ENCODE peak calls at places on chromosomes 13 and 19, in six cellular contexts. A, G, M, K, T and D are unnamed samples.

GRCh38 chr13:100535401-100536135 is 53.0 kb downstream of the GGACT start:
- DNase-seq in A (no peak), G (no peak), M (no peak), K (no peak), T (no peak), D (no peak)

GRCh38 chr13:23715762-23716235 is 145.6 kb downstream of the TNFRSF19 start:
- DNase-seq in A (no peak), G (no peak), M (no peak), K (no peak), T (peak; percentile 36), D (no peak)

GRCh38 chr13:72166102-72166660 is 299.2 kb upstream of the DACH1 start:
- DNase-seq in A (no peak), G (no peak), M (no peak), K (no peak), T (no peak), D (no peak)

GRCh38 chr19:52566588-52566987 is 3.5 kb upstream of the ZNF701 start:
- DNase-seq in A (no peak), G (no peak), M (peak; percentile 84), K (no peak), T (no peak), D (no peak)

GRCh38 chr19:12065100-12065538 is 588 bp downstream of the ZNF844 start:
- DNase-seq in A (peak; percentile 16), G (no peak), M (peak; percentile 38), K (no peak), T (peak; percentile 32), D (peak; percentile 36)

GRCh38 chr19:10019246-10019645 is 6.0 kb downstream of the RDH8 start:
- DNase-seq in A (no peak), G (no peak), M (no peak), K (no peak), T (no peak), D (no peak)

GRCh38 chr13:109213714-109214113 is 572.7 kb downstream of the IRS2 start:
- DNase-seq in A (no peak), G (no peak), M (no peak), K (no peak), T (no peak), D (no peak)

GRCh38 chr19:1854032-1854541 is 5.8 kb upstream of the REXO1 start:
- DNase-seq in A (no peak), G (no peak), M (no peak), K (no peak), T (peak; percentile 11), D (no peak)

GRCh38 chr13:102799544-102800144 is 725 bp downstream of the BIVM start:
- DNase-seq in A (peak; percentile 26), G (no peak), M (peak; percentile 5), K (peak; percentile 51), T (peak; percentile 28), D (no peak)

GRCh38 chr13:106617561-106617960 is 49.6 kb upstream of the ARGLU1 start:
- DNase-seq in A (no peak), G (no peak), M (peak; percentile 39), K (no peak), T (no peak), D (no peak)

GRCh38 chr19:54209058-54209747 is 8.5 kb downstream of the RPS9 start:
- DNase-seq in A (no peak), G (no peak), M (no peak), K (peak; percentile 45), T (no peak), D (peak; percentile 46)

GRCh38 chr19:54209748-54210494 is 9.3 kb downstream of the RPS9 start:
- DNase-seq in A (peak; percentile 93), G (peak; percentile 83), M (peak; percentile 98), K (peak; percentile 92), T (peak; percentile 99), D (peak; percentile 94)

GRCh38 chr19:54206831-54207177 is 6.1 kb downstream of the RPS9 start:
- DNase-seq in A (no peak), G (no peak), M (no peak), K (no peak), T (no peak), D (no peak)

GRCh38 chr19:54208784-54209057 is 8.1 kb downstream of the RPS9 start:
- DNase-seq in A (no peak), G (no peak), M (no peak), K (no peak), T (no peak), D (no peak)

GRCh38 chr19:54207908-54208783 is 7.5 kb downstream of the RPS9 start:
- DNase-seq in A (peak; percentile 72), G (peak; percentile 54), M (peak; percentile 78), K (peak; percentile 62), T (peak; percentile 86), D (peak; percentile 82)
- TF ChIP-seq POLR2A in A (peak; percentile 44), G (no peak), M (peak; percentile 17), K (peak; percentile 45), T (peak; percentile 61), D (peak; percentile 29)

DNA sequence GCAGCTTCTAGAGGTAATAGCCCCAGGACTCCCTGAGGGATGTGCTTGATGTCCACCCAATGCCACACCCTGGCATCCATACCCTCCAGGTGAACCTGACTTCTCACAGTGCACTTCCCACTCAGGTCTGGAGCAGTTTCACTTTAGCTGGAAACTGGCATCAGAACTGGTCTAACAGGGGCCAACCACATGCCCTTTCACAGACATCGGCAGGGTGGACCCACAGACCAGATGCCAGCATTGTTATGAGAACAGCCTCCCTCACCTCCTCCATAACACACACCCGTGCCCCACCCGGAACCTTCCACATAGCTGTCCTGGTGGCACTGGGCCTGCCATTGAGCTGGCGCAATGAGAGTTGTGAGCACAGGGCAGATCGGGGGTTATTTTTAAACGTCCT is 77.4 kb upstream of the GPR12 start:
- DNase-seq in A (no peak), G (no peak), M (no peak), K (no peak), T (no peak), D (no peak)
- H3K27me3 ChIP-seq in A (peaks cover 6% of the 10 kb centered on the region), G (no peaks in the 10 kb centered on the region), M (peaks cover 3% of the 10 kb centered on the region), K (no peaks in the 10 kb centered on the region), T (no peaks in the 10 kb centered on the region), D (no peaks in the 10 kb centered on the region)

DNA sequence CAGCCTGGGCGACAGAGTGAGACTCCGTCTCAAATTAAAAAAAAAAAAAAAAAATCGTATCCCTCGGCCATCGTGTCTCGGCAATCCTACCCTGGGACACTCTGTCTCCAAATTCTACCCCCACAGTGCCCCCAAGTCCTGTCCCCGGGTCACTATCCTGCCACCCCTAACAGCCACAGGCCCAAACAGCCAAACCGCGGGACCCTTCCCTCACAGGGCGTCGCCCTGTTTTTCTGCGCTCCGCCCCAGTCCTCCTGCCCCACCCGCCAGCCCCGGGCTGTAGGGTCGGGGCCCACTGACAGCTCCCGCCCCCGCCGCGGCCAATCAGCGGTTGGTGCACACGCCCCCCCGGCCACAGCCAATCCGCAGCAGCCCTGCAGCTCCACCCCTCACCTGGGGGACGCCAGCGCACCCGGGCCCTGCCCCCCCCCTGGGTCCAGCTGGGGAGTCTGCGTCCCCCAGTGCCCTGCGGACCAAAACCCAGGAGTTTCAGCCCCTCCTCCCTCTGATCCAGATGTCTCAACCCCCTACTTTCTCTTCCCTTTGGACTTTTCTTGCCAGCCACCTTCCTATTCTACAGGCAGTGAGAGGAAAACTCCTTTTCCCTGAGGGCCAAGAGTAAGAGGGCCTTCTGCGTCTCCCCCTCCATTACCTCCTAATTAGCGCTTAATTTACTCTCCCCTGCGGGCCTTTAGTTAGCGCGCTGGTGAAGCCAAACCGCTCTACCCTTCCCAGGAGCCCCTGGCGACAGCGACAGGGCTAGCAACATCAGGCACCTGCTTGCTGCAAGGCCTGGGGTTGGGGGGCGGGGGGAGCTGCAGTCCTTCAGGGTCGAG is 1.5 kb upstream of the BCAT2 start:
- DNase-seq in A (peak; percentile 93), G (peak; percentile 95), M (peak; percentile 13), K (peak; percentile 91), T (peak; percentile 97), D (peak; percentile 98)
- TF ChIP-seq POLR2A in A (peak; percentile 84), G (peak; percentile 87), M (no peak), K (peak; percentile 68), T (peak; percentile 97), D (peak; percentile 90)

GRCh38 chr13:112103971-112104872 is 37.3 kb downstream of the SOX1 start:
- DNase-seq in A (no peak), G (no peak), M (no peak), K (no peak), T (no peak), D (no peak)

GRCh38 chr13:112102243-112102642 is 35.3 kb downstream of the SOX1 start:
- DNase-seq in A (no peak), G (no peak), M (no peak), K (no peak), T (no peak), D (no peak)

GRCh38 chr13:112098699-112099098 is 31.8 kb downstream of the SOX1 start:
- DNase-seq in A (no peak), G (no peak), M (no peak), K (no peak), T (no peak), D (no peak)

GRCh38 chr13:112103260-112103843 is 36.4 kb downstream of the SOX1 start:
- DNase-seq in A (no peak), G (no peak), M (no peak), K (no peak), T (no peak), D (no peak)

DNA sequence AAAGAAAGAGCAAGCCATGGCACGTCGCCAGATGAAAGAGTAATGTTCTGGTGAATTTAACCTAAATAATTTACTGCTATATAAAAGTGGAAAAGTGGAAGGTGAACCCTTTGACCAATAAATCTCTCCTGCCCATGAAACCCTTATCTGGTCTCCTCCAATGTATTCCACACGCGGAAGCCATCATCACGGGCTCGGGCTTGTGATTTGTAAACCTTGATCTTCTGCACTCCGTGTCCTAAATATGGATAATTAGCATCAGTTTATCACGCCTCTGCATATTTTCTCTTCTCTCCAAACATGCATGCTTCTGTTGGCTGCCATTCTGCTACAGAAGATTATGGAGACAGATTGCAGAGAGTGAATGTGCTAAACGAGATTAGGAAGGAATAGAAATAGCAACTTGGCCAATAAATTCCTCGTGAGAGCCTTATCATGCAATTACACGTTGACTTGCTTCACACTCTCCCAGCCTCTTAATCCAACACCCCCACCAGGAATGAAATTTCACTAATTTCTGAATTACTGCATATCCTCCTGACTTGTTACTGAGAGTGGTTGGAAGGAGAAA is 34.5 kb downstream of the SOX1 start:
- DNase-seq in A (no peak), G (no peak), M (no peak), K (no peak), T (no peak), D (no peak)
- H3K27me3 ChIP-seq in A (peaks cover 94% of the 10 kb centered on the region), G (no peaks in the 10 kb centered on the region), M (no peaks in the 10 kb centered on the region), K (peaks cover 34% of the 10 kb centered on the region), T (peaks cover 3% of the 10 kb centered on the region), D (no peaks in the 10 kb centered on the region)

GRCh38 chr19:35154535-35155406 is at the start of gene FXYD5:
- DNase-seq in A (peak; percentile 77), G (peak; percentile 53), M (peak; percentile 80), K (peak; percentile 75), T (peak; percentile 56), D (no peak)
- TF ChIP-seq POLR2A in A (peak; percentile 37), G (peak; percentile 9), M (peak; percentile 67), K (peak; percentile 19), T (peak; percentile 43), D (no peak)

DNA sequence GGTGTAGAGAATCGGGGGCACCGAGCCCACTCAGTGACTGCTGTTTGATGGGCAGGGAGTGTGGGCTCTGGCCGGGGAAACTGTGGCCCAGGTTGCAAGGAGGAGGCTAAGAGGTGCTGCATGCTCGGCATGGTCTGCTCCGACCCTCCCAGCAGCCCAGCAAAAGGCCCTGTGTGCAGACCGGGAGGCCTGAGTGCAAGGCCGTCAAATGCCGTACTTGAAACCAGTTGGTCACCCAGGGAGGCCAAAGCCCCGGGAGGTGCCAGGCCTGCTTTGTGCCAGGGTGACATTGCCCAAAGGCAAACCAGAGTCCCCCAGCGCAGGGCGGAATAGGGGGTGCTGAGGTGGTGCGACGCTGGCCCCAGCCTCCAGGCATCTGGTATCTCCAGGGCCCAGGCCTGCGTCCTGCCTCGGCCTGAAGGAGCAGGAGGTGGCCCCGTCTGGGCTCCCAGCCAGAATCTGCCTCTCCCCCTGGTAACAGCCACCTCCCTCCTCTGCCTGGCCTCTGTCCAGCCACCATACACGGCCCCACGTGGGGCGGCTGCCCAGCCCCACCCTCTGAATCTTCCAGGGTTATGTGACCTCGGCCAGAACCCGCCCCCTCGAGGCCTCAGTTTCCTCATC is 4.0 kb downstream of the PIK3R2 start:
- DNase-seq in A (peak; percentile 94), G (peak; percentile 89), M (peak; percentile 83), K (peak; percentile 90), T (peak; percentile 98), D (peak; percentile 96)
- H3K27me3 ChIP-seq in A (no peaks in the 10 kb centered on the region), G (no peaks in the 10 kb centered on the region), M (no peaks in the 10 kb centered on the region), K (no peaks in the 10 kb centered on the region), T (no peaks in the 10 kb centered on the region), D (no peaks in the 10 kb centered on the region)